ENCODE peak calls at places on chromosomes 7 and 10, in six cellular contexts. A is endothelial cell of umbilical vein, P is A673, D is GM23338, I is PC-9, W is K562. S is an unnamed sample. For H3K4me1, the result is how much of the 10 kb centered on the place peaks cover.

GRCh38 chr10:45135836-45136235 is 135.1 kb downstream of the ZNF22 start:
- DNase-seq in A (peak), P (peak), D (no peak), I (no peak), W (no peak), S (no peak)

GRCh38 chr7:140673063-140673769 is 471 bp downstream of the ADCK2 start:
- DNase-seq in A (peak), P (peak), D (peak), I (peak), W (peak), S (peak)

GRCh38 chr7:30331338-30331737 is 46.9 kb downstream of the ZNRF2 start:
- DNase-seq in A (peak), P (no peak), D (no peak), I (no peak), W (no peak), S (no peak)

GRCh38 chr10:117441812-117442443 is 66.7 kb upstream of the PDZD8 start:
- DNase-seq in A (no peak), P (no peak), D (no peak), I (no peak), W (no peak), S (no peak)

GRCh38 chr7:36045275-36045674 is 107.8 kb upstream of the EEPD1 start:
- DNase-seq in A (peak), P (no peak), D (no peak), I (no peak), W (no peak), S (no peak)

GRCh38 chr7:101433688-101434087 is 71.0 kb downstream of the COL26A1 start:
- DNase-seq in A (no peak), P (no peak), D (no peak), I (no peak), W (no peak), S (no peak)

GRCh38 chr10:93806882-93807281 is 49.1 kb downstream of the LGI1 start:
- DNase-seq in A (no peak), P (no peak), D (no peak), I (no peak), W (no peak), S (no peak)

GRCh38 chr7:119572541-119572940 is 700.4 kb upstream of the KCND2 start:
- DNase-seq in A (no peak), P (no peak), D (no peak), I (no peak), W (no peak), S (no peak)

GRCh38 chr10:51117053-51117660 is 42.9 kb downstream of the PRKG1 start:
- DNase-seq in A (no peak), P (no peak), D (no peak), I (no peak), W (no peak), S (no peak)

GRCh38 chr10:2205406-2205805 is 468.1 kb upstream of the ADARB2 start:
- DNase-seq in A (no peak), P (no peak), D (no peak), I (no peak), W (no peak), S (no peak)

GRCh38 chr7:123237-123636 is 69.1 kb upstream of the FAM20C start:
- DNase-seq in A (no peak), P (no peak), D (no peak), I (no peak), W (no peak), S (no peak)

GRCh38 chr7:45642044-45642443 is 67.9 kb downstream of the ADCY1 start:
- DNase-seq in A (no peak), P (no peak), D (no peak), I (no peak), W (no peak), S (no peak)

GRCh38 chr10:62992145-62992721 is 140.9 kb upstream of the NRBF2 start:
- DNase-seq in A (no peak), P (no peak), D (no peak), I (no peak), W (no peak), S (no peak)

GRCh38 chr10:9786101-9786500 is 1231.6 kb upstream of the CELF2 start:
- DNase-seq in A (peak), P (no peak), D (no peak), I (no peak), W (no peak), S (no peak)

GRCh38 chr7:117008849-117009531 is 55.7 kb downstream of the ST7 start:
- DNase-seq in A (no peak), P (no peak), D (no peak), I (no peak), W (no peak), S (no peak)

GRCh38 chr7:18541189-18541870 is 45.8 kb downstream of the HDAC9 start:
- DNase-seq in A (peak), P (no peak), D (no peak), I (no peak), W (no peak), S (no peak)

GRCh38 chr10:94299417-94299816 is 63.3 kb downstream of the NOC3L start:
- DNase-seq in A (no peak), P (no peak), D (no peak), I (peak), W (peak), S (no peak)

GRCh38 chr10:89867964-89868363 is 166.6 kb downstream of the KIF20B start:
- DNase-seq in A (peak), P (peak), D (no peak), I (no peak), W (no peak), S (no peak)

GRCh38 chr7:23474098-23474828 is 4.0 kb upstream of the IGF2BP3 start:
- DNase-seq in A (peak), P (peak), D (peak), I (peak), W (peak), S (peak)

GRCh38 chr7:48158404-48158803 is 12.9 kb upstream of the ABCA13 start:
- DNase-seq in A (no peak), P (no peak), D (no peak), I (no peak), W (no peak), S (no peak)

GRCh38 chr7:101553771-101554445 is 75.2 kb downstream of the MYL10 start:
- DNase-seq in A (no peak), P (no peak), D (no peak), I (no peak), W (no peak), S (no peak)

GRCh38 chr7:35334511-35334910 is 80.6 kb upstream of the TBX20 start:
- DNase-seq in A (no peak), P (no peak), D (no peak), I (no peak), W (no peak), S (no peak)

GRCh38 chr10:59243611-59244195 is 67.3 kb downstream of the PHYHIPL start:
- DNase-seq in A (no peak), P (peak), D (peak), I (no peak), W (no peak), S (no peak)

GRCh38 chr10:15370212-15370740 is 813 bp downstream of the FAM171A1 start:
- DNase-seq in A (peak), P (no peak), D (peak), I (no peak), W (peak), S (peak)

GRCh38 chr7:69776611-69777010 is 178.3 kb downstream of the AUTS2 start:
- DNase-seq in A (no peak), P (no peak), D (no peak), I (no peak), W (no peak), S (no peak)

GRCh38 chr7:69962077-69962855 is 364.0 kb downstream of the AUTS2 start:
- DNase-seq in A (no peak), P (peak), D (peak), I (no peak), W (no peak), S (no peak)

GRCh38 chr10:3263082-3263481 is 90.5 kb upstream of the PITRM1 start:
- DNase-seq in A (peak), P (no peak), D (no peak), I (no peak), W (no peak), S (no peak)

GRCh38 chr10:96904648-96905047 is 72.5 kb downstream of the LCOR start:
- DNase-seq in A (no peak), P (no peak), D (no peak), I (no peak), W (no peak), S (no peak)

GRCh38 chr7:40327113-40327512 is 192.3 kb downstream of the SUGCT start:
- DNase-seq in A (no peak), P (no peak), D (no peak), I (no peak), W (no peak), S (no peak)

GRCh38 chr7:69803699-69804516 is 205.6 kb downstream of the AUTS2 start:
- DNase-seq in A (no peak), P (no peak), D (no peak), I (no peak), W (no peak), S (no peak)

GRCh38 chr7:114502454-114503254 is 88.0 kb downstream of the FOXP2 start:
- DNase-seq in A (peak), P (no peak), D (no peak), I (no peak), W (no peak), S (no peak)

GRCh38 chr10:29438271-29438670 is 149.4 kb downstream of the LYZL1 start:
- DNase-seq in A (no peak), P (no peak), D (no peak), I (no peak), W (no peak), S (peak)

GRCh38 chr7:27211084-27211446 is 11.2 kb upstream of the HOXA13 start:
- DNase-seq in A (no peak), P (no peak), D (no peak), I (no peak), W (no peak), S (no peak)

GRCh38 chr7:97555845-97556431 is 175.9 kb upstream of the TAC1 start:
- DNase-seq in A (no peak), P (no peak), D (peak), I (no peak), W (no peak), S (peak)

GRCh38 chr7:23907012-23907411 is 197.0 kb downstream of the STK31 start:
- DNase-seq in A (no peak), P (no peak), D (no peak), I (no peak), W (no peak), S (no peak)

GRCh38 chr7:157016352-157017041 is 6.0 kb upstream of the MNX1 start:
- DNase-seq in A (no peak), P (no peak), D (peak), I (no peak), W (no peak), S (peak)

GRCh38 chr10:15344256-15344875 is 26.7 kb downstream of the FAM171A1 start:
- DNase-seq in A (no peak), P (no peak), D (no peak), I (no peak), W (no peak), S (no peak)

GRCh38 chr10:80407836-80408197 is 534 bp upstream of the PRXL2A start:
- DNase-seq in A (peak), P (no peak), D (peak), I (peak), W (no peak), S (peak)
- TF ChIP-seq EZH2 in A (no peak), P (no peak), D (no peak), I (no peak), W (no peak), S (no peak)

GRCh38 chr10:125124907-125125306 is 35.5 kb downstream of the CTBP2 start:
- DNase-seq in A (no peak), P (no peak), D (no peak), I (no peak), W (no peak), S (no peak)
- TF ChIP-seq CTCF in A (no peak), P (no peak), D (no peak), I (no peak), W (no peak), S (no peak)

GRCh38 chr10:17647316-17647715 is 3.4 kb downstream of the STAM start:
- DNase-seq in A (no peak), P (no peak), D (no peak), I (no peak), W (no peak), S (no peak)
- H3K4me1 ChIP-seq in A (under half), P (under half), D (under half), I (under half), W (under half), S (under half)

GRCh38 chr7:150466477-150466876 is 16.0 kb downstream of the GIMAP8 start:
- DNase-seq in A (peak), P (no peak), D (no peak), I (no peak), W (no peak), S (no peak)
- TF ChIP-seq EZH2 in A (no peak), P (no peak), D (no peak), I (peak), W (no peak), S (no peak)

S was measured in neural progenitor cell.